ENCODE peak calls at places on chromosomes 1 and 21, in four cellular contexts. Z is fibroblast of lung, H is AG09309, W is thoracic aorta. L is an unnamed sample.

GRCh38 chr1:203871114-203871875 is 9.9 kb downstream of the SNRPE start:
- DNase-seq in Z (peak; percentile 71), H (peak; percentile 49), W (no peak), L (peak; percentile 36)

GRCh38 chr1:194081444-194081843 is 895.0 kb upstream of the B3GALT2 start:
- DNase-seq in Z (no peak), H (no peak), W (no peak), L (no peak)

GRCh38 chr21:42262826-42263225 is 43.9 kb downstream of the ABCG1 start:
- DNase-seq in Z (no peak), H (no peak), W (peak; percentile 42), L (no peak)

GRCh38 chr1:163897401-163898169 is 575.8 kb downstream of the NUF2 start:
- DNase-seq in Z (peak; percentile 31), H (peak; percentile 91), W (no peak), L (peak; percentile 76)

GRCh38 chr1:11042995-11043874 is 3.8 kb downstream of the MASP2 start:
- DNase-seq in Z (no peak), H (no peak), W (no peak), L (no peak)

GRCh38 chr21:46117586-46118304 is 19.8 kb downstream of the COL6A2 start:
- DNase-seq in Z (no peak), H (no peak), W (no peak), L (no peak)

GRCh38 chr1:27011058-27011764 is 1.4 kb downstream of the TENT5B start:
- DNase-seq in Z (peak; percentile 92), H (no peak), W (peak; percentile 60), L (peak; percentile 69)

GRCh38 chr1:244792188-244792850 is 43.1 kb upstream of the COX20 start:
- DNase-seq in Z (peak; percentile 72), H (no peak), W (no peak), L (no peak)

GRCh38 chr1:42043811-42044210 is 109.4 kb upstream of the GUCA2B start:
- DNase-seq in Z (no peak), H (no peak), W (no peak), L (no peak)

GRCh38 chr1:8145525-8145924 is 119.4 kb upstream of the ERRFI1 start:
- DNase-seq in Z (peak; percentile 77), H (no peak), W (no peak), L (no peak)

GRCh38 chr1:50667710-50668356 is 244.6 kb upstream of the DMRTA2 start:
- DNase-seq in Z (peak; percentile 39), H (no peak), W (no peak), L (no peak)

GRCh38 chr1:50332941-50333594 is 90.2 kb downstream of the DMRTA2 start:
- DNase-seq in Z (peak; percentile 19), H (no peak), W (no peak), L (peak; percentile 4)

GRCh38 chr1:45836451-45836850 is 33.0 kb downstream of the MAST2 start:
- DNase-seq in Z (no peak), H (no peak), W (no peak), L (no peak)

GRCh38 chr1:29271724-29272123 is 35.4 kb downstream of the PTPRU start:
- DNase-seq in Z (peak; percentile 84), H (peak; percentile 38), W (no peak), L (peak; percentile 39)

GRCh38 chr1:156430305-156430704 is 61.3 kb downstream of the RHBG start:
- DNase-seq in Z (no peak), H (no peak), W (no peak), L (no peak)

GRCh38 chr1:156432109-156433018 is 63.4 kb downstream of the RHBG start:
- DNase-seq in Z (no peak), H (no peak), W (no peak), L (no peak)

GRCh38 chr1:156431366-156432108 is 62.5 kb downstream of the RHBG start:
- DNase-seq in Z (no peak), H (no peak), W (no peak), L (no peak)

GRCh38 chr1:156429308-156430060 is 60.5 kb downstream of the RHBG start:
- DNase-seq in Z (no peak), H (no peak), W (no peak), L (no peak)

GRCh38 chr1:156430809-156431208 is 61.8 kb downstream of the RHBG start:
- DNase-seq in Z (no peak), H (no peak), W (no peak), L (no peak)
- H3K4me3 ChIP-seq in Z (no peak overlapping the region), H (no peak overlapping the region), W (no peak overlapping the region), L (no peak overlapping the region)

GRCh38 chr1:4655674-4656532 is 1.5 kb downstream of the AJAP1 start:
- DNase-seq in Z (peak; percentile 38), H (no peak), W (no peak), L (no peak)

GRCh38 chr1:4653796-4654715 is at the start of gene AJAP1:
- DNase-seq in Z (no peak), H (no peak), W (no peak), L (no peak)

GRCh38 chr1:4656533-4657140 is 2.2 kb downstream of the AJAP1 start:
- DNase-seq in Z (no peak), H (no peak), W (no peak), L (no peak)

GRCh38 chr1:4653328-4653660 is 1.1 kb upstream of the AJAP1 start:
- DNase-seq in Z (no peak), H (no peak), W (no peak), L (no peak)

DNA sequence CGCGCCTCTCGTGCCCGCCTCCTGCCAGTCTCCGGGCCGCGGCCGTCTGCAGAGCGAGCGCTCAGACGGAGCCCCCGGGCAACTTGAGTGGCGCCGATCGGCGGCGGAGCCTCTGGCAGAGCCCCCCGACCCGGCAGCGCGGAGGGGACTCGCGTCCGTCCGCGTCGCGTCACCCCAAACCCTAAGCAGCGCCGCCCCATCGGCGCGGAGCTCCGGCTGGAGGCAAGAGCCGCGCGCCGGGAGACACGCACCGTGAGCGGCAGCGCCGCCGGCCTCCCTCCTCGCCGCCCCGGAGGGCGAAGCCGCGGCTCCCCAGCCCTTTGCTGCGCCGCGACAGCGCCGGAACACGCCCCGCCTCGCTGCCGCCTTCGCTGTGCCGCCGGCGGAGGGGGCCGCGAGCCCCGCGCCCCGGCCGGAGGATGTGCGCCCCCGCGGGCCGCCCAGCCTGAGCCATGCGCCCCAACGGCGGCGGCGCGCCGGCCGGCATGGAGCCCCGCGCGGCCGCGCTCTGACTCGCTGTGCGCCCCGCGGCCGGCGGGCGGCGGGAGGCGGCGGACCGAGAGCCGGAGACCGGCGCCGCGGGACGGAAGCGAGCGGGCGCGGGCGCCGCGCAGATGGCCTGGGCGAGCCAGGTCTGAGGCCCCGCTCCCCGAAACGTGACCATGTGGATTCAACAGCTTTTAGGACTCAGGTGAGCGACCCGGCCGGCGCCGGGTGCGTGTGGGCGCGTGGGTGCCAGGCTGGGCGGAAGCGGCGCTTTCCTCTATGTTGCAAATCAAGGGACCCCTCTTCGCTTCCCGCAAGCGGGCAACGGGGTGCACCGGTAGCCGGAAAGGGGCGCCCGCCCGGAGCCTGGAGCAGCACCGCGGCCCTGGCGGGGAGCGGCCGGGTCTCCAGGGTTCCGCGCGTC is 610 bp downstream of the AJAP1 start:
- DNase-seq in Z (no peak), H (no peak), W (no peak), L (no peak)
- H3K4me3 ChIP-seq in Z (no peak overlapping the region), H (no peak overlapping the region), W (peak overlapping the region; percentile 41), L (peak overlapping the region; percentile 18)

GRCh38 chr1:160925652-160926241 is 28.9 kb downstream of the ITLN2 start:
- DNase-seq in Z (no peak), H (no peak), W (no peak), L (no peak)

DNA sequence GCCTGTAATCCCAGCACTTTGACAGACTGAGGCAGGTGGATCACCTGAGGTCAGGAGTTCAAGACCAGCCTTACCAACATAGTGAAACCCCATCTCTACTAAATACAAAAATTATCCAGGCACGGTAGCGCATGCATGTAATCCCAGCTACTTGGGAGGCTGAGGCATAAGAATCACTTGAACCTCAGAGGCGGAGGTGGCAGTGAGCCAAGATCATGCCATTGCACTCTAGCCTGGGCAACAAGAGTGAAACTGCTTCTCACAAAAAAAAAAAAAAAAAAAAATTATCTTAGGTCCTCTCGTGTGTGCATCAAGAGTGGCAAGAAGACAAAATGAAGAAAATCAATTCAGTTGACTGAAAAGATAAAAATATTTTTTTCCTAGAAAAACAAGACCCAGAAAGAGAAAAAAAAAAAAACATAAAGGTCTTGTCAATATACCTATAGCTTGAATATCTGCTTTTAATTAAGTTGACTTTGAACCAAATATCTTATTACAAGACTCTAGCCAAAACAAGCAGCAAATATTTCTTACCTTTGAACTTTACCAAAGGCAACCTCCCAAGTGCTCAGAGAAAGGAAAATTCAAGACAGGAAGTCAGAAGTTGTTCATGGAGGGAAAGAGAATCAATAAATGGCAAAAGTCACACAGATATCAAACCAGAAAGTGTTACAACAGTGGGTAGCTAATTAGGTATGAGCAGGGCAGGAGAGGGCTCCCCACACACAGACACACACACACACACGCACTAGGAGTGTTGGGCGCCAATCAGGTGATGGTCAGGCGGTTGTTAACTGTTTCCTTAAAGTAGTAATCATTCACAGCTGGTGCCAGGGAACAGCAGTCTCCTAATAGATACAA is 29.6 kb downstream of the ITLN2 start:
- DNase-seq in Z (no peak), H (no peak), W (no peak), L (no peak)
- H3K4me3 ChIP-seq in Z (no peak overlapping the region), H (no peak overlapping the region), W (no peak overlapping the region), L (no peak overlapping the region)

GRCh38 chr1:223136086-223136485 is 7.0 kb downstream of the TLR5 start:
- DNase-seq in Z (no peak), H (no peak), W (no peak), L (no peak)

GRCh38 chr1:223140551-223140950 is 2.5 kb downstream of the TLR5 start:
- DNase-seq in Z (no peak), H (no peak), W (no peak), L (no peak)

GRCh38 chr1:223135176-223135575 is 7.9 kb downstream of the TLR5 start:
- DNase-seq in Z (peak; percentile 83), H (peak; percentile 53), W (peak; percentile 29), L (no peak)

GRCh38 chr1:223141021-223141420 is 2.0 kb downstream of the TLR5 start:
- DNase-seq in Z (no peak), H (no peak), W (no peak), L (no peak)

DNA sequence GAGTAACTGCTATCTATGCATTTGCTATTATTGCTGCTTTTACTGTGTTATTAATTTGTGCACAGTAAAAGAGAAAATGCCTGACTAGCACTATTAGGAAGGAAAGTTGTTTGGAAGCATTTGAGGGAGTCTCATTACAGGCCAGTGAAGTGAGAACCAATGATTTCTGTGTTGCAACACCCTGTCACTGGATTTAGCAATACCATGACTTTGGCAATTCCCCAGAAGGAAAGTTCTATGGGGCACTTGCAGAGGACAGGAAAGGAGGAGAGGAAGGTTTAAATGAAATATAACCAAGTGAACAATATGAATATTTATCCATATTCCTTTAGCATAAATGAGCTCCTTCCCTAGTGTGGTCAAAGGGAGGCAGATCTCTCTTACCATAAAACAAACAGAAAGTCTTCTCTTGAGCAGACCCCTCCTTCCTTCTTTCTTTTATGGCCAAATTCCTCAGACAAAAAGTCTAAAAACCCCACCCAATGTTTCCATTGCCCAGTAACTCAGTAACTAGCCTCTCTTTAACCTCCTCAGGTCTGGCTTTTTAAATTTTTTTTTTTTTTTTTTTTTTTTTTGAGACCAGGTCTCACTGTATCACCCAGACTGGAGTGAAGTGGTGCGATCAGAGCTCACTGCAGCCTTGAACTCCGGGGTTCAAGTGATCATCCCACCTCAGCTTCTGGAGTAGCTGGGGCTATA is 5.5 kb downstream of the TLR5 start:
- DNase-seq in Z (peak; percentile 46), H (peak; percentile 68), W (no peak), L (peak; percentile 57)
- H3K4me3 ChIP-seq in Z (no peak overlapping the region), H (no peak overlapping the region), W (no peak overlapping the region), L (no peak overlapping the region)

DNA sequence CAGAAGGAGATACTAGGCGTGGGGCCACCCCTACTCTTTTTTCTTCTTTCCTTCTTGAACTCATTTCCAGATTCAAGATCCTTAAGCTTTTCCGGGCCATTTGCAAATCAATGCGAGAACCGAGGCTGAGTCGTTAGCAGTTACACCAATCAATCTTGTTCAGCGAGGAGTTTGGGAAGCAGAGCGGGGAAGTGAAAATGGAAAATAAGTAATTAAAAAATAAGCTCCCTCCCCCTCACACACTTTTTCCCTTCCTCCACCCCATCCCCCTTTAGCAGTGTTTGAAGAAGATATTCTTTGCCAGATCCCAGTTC is 1.7 kb upstream of the NEGR1 start:
- DNase-seq in Z (no peak), H (peak; percentile 1), W (no peak), L (no peak)
- H3K4me3 ChIP-seq in Z (peak overlapping the region; percentile 73), H (peak overlapping the region; percentile 63), W (peak overlapping the region; percentile 77), L (peak overlapping the region; percentile 84)

GRCh38 chr1:206596319-206596666 is 16.0 kb downstream of the EIF2D start:
- DNase-seq in Z (no peak), H (no peak), W (no peak), L (no peak)
- H3K4me3 ChIP-seq in Z (no peak overlapping the region), H (no peak overlapping the region), W (no peak overlapping the region), L (no peak overlapping the region)

L was measured in skeletal muscle cell.